ENCODE peak calls at places on chromosomes 2 and 18, in seven cellular contexts. S, Y, B, Q, H, A and T are unnamed samples.

GRCh38 chr18:73503326-73503725 is 635.5 kb upstream of the NETO1 start:
- DNase-seq in H (no peak), B (no peak), S (no peak), A (no peak), Y (no peak), Q (no peak), T (no peak)

GRCh38 chr2:43518182-43518581 is 77.7 kb downstream of the THADA start:
- DNase-seq in Y (no peak), S (no peak), Q (no peak), A (no peak), H (no peak), B (peak), T (no peak)

GRCh38 chr18:34158881-34159690 is 65.6 kb downstream of the NOL4 start:
- DNase-seq in Q (peak), Y (peak), H (peak), S (peak), A (peak), B (no peak), T (peak)

GRCh38 chr2:239917128-239917956 is 107.8 kb downstream of the NDUFA10 start:
- DNase-seq in Q (no peak), S (no peak), Y (no peak), B (no peak), A (no peak), H (no peak), T (no peak)

GRCh38 chr2:29329899-29330298 is 214.7 kb downstream of the CLIP4 start:
- DNase-seq in A (no peak), H (no peak), B (no peak), S (peak), Y (no peak), Q (no peak), T (no peak)

GRCh38 chr2:178397002-178397605 is 53.9 kb downstream of the PRKRA start:
- DNase-seq in Q (no peak), B (peak), A (no peak), Y (no peak), S (peak), H (no peak), T (no peak)

GRCh38 chr2:112626604-112627059 is 19.1 kb upstream of the SLC20A1 start:
- DNase-seq in B (peak), Q (no peak), A (peak), Y (peak), H (peak), S (peak), T (peak)

GRCh38 chr2:159126653-159127052 is 158.2 kb downstream of the TANC1 start:
- DNase-seq in B (peak), A (no peak), S (no peak), Y (no peak), H (no peak), Q (no peak), T (peak)

GRCh38 chr2:6958616-6959235 is 41.5 kb downstream of the RNF144A start:
- DNase-seq in B (no peak), Q (no peak), A (peak), S (no peak), H (no peak), Y (no peak), T (peak)

GRCh38 chr18:51519571-51519970 is 322.1 kb upstream of the MEX3C start:
- DNase-seq in S (no peak), Y (no peak), Q (no peak), H (no peak), B (no peak), A (no peak), T (no peak)

GRCh38 chr2:120261387-120262006 is 8.8 kb downstream of the RALB start:
- DNase-seq in H (no peak), Q (no peak), B (no peak), Y (no peak), A (no peak), S (peak), T (no peak)

DNA sequence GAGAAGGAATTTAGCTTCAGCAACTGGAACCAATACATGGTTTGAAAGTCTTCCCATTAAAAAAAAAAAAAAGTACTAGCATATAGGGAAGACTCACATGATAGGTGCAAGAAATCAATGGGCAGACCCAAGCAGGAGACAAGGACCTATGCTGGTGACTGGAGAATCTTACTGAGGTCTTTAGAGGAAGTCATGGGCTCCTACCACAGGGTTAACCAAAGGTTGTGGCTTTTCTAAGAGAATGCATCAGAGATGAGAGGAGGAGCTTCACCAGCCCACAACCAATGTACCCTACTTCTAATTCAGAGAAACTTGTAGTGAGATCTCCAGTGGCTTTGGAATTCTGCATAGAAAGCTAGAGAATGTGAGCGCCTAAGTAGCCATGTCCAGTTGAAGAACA is 207.4 kb downstream of the NCKAP5 start:
- DNase-seq in B (no peak), S (no peak), Y (no peak), A (no peak), Q (no peak), H (no peak), T (no peak)
- H3K4me3 ChIP-seq in B (no peak), S (no peak), Y (no peak), A (no peak), Q (no peak), H (no peak), T (no peak)

GRCh38 chr2:227932001-227932400 is 60.6 kb downstream of the DAW1 start:
- DNase-seq in Y (no peak), Q (no peak), H (no peak), A (no peak), B (no peak), S (peak), T (no peak)

GRCh38 chr2:227933891-227934290 is 62.5 kb downstream of the DAW1 start:
- DNase-seq in Y (no peak), Q (no peak), A (no peak), H (no peak), B (no peak), S (no peak), T (no peak)

GRCh38 chr2:227932403-227932802 is 61.0 kb downstream of the DAW1 start:
- DNase-seq in Y (no peak), B (no peak), H (no peak), A (no peak), Q (no peak), S (no peak), T (no peak)
- H3K4me3 ChIP-seq in Y (no peak), B (no peak), H (no peak), A (no peak), Q (no peak), S (no peak), T (no peak)

GRCh38 chr18:49022311-49023280 is 71.8 kb upstream of the SMAD7 start:
- DNase-seq in Q (no peak), A (no peak), B (no peak), Y (no peak), H (no peak), S (no peak), T (no peak)
- H3K4me3 ChIP-seq in Q (no peak), A (no peak), B (no peak), Y (no peak), H (no peak), S (no peak), T (no peak)

DNA sequence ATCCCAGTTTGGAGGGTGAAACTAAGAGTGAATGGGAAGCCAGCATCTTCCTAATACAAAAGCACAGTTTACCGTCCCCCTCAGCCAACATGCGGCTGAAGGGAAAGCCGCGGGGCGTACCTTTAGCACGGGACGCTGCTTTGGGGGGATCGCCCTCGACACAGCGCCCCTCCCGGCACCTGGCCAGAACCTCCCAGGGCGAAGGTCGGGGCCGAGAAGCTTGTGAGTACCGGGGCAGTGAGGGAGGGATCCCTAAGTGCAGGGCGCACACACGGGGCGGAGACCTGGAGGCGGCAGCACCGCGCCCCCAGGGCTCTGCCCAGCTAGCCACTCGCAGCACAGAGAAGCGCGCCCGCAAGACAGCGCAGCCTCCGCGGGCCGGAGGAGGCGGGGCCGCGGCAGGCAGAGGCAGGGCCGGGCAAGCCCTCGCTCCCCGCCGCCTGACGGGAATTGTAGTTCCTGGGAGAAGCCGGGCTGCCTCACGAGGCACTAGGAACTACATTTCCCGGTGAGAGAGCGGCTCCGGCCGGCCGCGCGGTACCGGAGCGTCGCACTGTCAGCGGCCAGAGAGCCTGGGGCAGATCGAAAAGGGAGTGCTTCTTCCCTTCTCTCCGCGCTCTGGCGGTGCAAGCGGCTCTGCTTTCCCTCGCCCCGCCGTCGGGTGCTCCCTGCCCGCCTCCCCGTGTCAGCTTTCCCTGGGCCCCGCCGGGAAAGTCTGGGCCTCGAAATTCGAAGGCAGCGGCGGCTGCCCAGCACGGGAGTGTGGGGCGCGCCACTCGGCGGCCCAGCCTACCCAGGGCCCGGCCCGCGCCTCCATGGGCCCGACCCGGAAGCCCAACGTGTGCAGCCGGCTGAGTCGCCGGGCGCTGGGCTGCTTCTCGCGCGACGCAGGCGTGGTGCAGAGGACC is at the start of the genes DCAF17 and METTL8:
- DNase-seq in B (peak), A (peak), Y (peak), H (peak), S (peak), Q (peak), T (peak)
- H3K4me3 ChIP-seq in B (peak), A (peak), Y (peak), H (peak), S (peak), Q (peak), T (peak)

DNA sequence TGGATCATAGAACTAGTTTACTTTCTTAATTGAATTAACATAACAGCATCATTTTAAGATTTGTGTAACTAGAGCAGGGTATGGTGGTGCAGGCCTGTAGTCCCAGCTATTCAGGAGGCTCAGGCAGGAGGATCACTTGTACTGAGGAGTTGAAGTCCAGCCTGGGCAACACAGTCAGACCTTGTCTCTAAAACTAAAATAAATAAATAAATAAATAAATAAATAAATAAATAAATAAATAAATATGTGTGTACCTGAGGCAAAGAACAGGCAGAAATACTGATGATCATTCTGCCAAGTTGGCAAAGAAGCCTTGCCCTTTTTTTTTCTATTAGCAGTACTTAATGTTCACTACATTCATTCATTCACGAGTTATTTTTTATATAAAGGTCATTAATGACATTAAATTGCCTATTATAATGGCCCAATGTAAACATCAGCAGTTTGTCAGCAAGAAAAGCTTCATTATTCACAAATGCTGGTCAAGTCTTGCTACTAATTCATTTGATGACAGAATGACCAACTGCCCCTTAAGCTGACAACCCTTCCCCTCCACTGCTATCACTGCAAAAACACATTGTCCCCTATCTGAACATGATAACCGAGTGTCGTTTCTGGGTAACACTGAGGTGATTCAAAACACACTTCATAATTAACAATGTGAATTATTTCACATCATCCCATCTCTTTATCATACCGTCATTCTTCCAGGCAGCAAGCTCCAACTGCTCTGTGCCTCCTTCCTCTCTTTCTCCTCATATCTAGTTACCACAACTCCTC is 39.0 kb downstream of the ARL5A start:
- DNase-seq in A (no peak), B (no peak), Q (no peak), H (no peak), Y (no peak), S (no peak), T (no peak)
- H3K4me3 ChIP-seq in A (no peak), B (no peak), Q (no peak), H (no peak), Y (no peak), S (no peak), T (no peak)

DNA sequence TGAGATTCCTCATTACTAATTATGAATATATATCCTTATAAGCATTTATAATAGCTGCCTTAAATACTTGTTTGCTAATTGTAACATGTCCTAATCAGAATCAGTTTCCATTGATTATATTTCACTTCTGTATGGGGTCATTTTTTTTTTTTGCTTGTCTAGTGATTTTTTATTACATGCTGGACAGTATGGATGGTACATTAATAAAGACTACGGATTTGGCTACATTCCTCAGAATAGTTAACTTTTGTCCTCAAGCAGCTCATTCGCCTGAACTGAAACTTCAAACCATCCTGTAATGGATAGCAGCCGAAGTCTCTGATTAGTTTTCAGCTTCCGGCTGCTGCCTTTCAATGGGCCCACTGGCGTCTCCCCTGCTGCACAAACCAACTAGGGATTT is 11.7 kb downstream of the TGIF1 start:
- DNase-seq in S (no peak), B (no peak), H (no peak), A (no peak), Y (no peak), Q (no peak), T (no peak)
- H3K4me3 ChIP-seq in S (no peak), B (no peak), H (no peak), A (no peak), Y (no peak), Q (no peak), T (no peak)

GRCh38 chr2:70946832-70947442 is 11.2 kb downstream of the ATP6V1B1 start:
- DNase-seq in Q (no peak), A (peak), B (peak), S (peak), H (no peak), Y (no peak), T (peak)
- H3K4me3 ChIP-seq in Q (no peak), A (no peak), B (no peak), S (no peak), H (no peak), Y (no peak), T (no peak)